ENCODE peak calls at places on chromosome 16, in nine cellular contexts. U, L, J, B, X, I, D, F and Z are unnamed samples.

GRCh38 chr16:1923299-1924034 is 5.3 kb upstream of the HS3ST6 start:
- DNase-seq in U (no peak), L (peak; percentile 47), J (no peak), B (no peak), X (peak; percentile 73), I (no peak), D (no peak), F (peak; percentile 50), Z (peak; percentile 43)

GRCh38 chr16:69397821-69398521 is 12.2 kb upstream of the TERF2 start:
- DNase-seq in U (peak; percentile 31), L (peak; percentile 29), J (no peak), B (no peak), X (peak; percentile 49), I (peak; percentile 56), D (no peak), F (peak; percentile 87), Z (no peak)

GRCh38 chr16:66250686-66251405 is 115.6 kb upstream of the CDH5 start:
- DNase-seq in U (no peak), L (peak; percentile 25), J (no peak), B (no peak), X (peak; percentile 48), I (no peak), D (no peak), F (no peak), Z (no peak)

GRCh38 chr16:24852281-24852721 is 6.5 kb downstream of the SLC5A11 start:
- DNase-seq in U (no peak), L (no peak), J (no peak), B (no peak), X (no peak), I (no peak), D (no peak), F (no peak), Z (no peak)

GRCh38 chr16:53129281-53130192 is 74.7 kb downstream of the CHD9 start:
- DNase-seq in U (no peak), L (no peak), J (peak; percentile 48), B (peak; percentile 10), X (peak; percentile 39), I (no peak), D (no peak), F (peak; percentile 62), Z (no peak)

GRCh38 chr16:1981972-1982574 is 804 bp upstream of the NOXO1 start:
- DNase-seq in U (no peak), L (no peak), J (no peak), B (no peak), X (peak; percentile 82), I (no peak), D (no peak), F (peak; percentile 41), Z (no peak)

GRCh38 chr16:66443269-66443652 is 16.2 kb downstream of the BEAN1 start:
- DNase-seq in U (no peak), L (no peak), J (no peak), B (no peak), X (no peak), I (no peak), D (no peak), F (no peak), Z (no peak)

GRCh38 chr16:56946767-56947603 is 14.8 kb upstream of the CETP start:
- DNase-seq in U (peak; percentile 39), L (no peak), J (no peak), B (no peak), X (no peak), I (no peak), D (no peak), F (no peak), Z (no peak)

GRCh38 chr16:17411263-17411662 is 59.5 kb downstream of the XYLT1 start:
- DNase-seq in U (no peak), L (no peak), J (no peak), B (no peak), X (no peak), I (no peak), D (no peak), F (no peak), Z (no peak)

GRCh38 chr16:70578035-70578434 is 54.4 kb downstream of the SF3B3 start:
- DNase-seq in U (no peak), L (no peak), J (no peak), B (no peak), X (no peak), I (no peak), D (no peak), F (no peak), Z (no peak)

GRCh38 chr16:53893731-53894435 is 189.9 kb downstream of the FTO start:
- DNase-seq in U (no peak), L (no peak), J (peak; percentile 62), B (no peak), X (peak; percentile 29), I (no peak), D (no peak), F (no peak), Z (no peak)

GRCh38 chr16:74699666-74700065 is 996 bp downstream of the MLKL start:
- DNase-seq in U (peak; percentile 46), L (no peak), J (no peak), B (no peak), X (no peak), I (no peak), D (no peak), F (no peak), Z (no peak)

GRCh38 chr16:52799149-52799548 is 252.2 kb upstream of the TOX3 start:
- DNase-seq in U (no peak), L (no peak), J (no peak), B (no peak), X (no peak), I (no peak), D (no peak), F (no peak), Z (no peak)

GRCh38 chr16:89095401-89095974 is 1.8 kb downstream of the ACSF3 start:
- DNase-seq in U (peak; percentile 37), L (no peak), J (no peak), B (no peak), X (no peak), I (no peak), D (no peak), F (no peak), Z (no peak)

DNA sequence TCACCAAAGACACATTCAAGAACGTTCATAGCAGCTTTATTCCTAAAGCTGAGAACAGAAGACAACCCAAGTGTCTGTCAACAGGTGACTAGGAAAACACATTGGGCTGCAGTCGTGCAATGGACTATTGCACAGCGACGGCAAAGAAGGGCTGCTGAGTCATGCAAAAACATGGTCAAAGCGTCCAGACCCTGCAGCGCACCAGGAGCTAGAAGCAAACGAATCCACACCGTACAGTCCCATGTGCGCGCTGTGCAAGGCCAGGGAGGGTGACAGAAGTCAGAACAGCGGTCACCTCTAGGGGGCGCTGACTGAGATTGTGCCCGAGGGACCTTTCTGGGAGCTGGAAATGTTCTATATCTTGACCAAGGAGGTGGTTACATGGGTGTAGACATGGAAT is 266.4 kb downstream of the MAF start:
- DNase-seq in U (no peak), L (peak; percentile 18), J (no peak), B (no peak), X (peak; percentile 36), I (peak; percentile 18), D (no peak), F (peak; percentile 16), Z (no peak)
- TF ChIP-seq CTCF in U (peak; percentile 32), L (peak; percentile 56), J (no peak), B (peak; percentile 50), X (no peak), I (no peak), D (no peak), F (peak; percentile 63), Z (no peak)

GRCh38 chr16:10625595-10626357 is 45.4 kb upstream of the EMP2 start:
- DNase-seq in U (peak; percentile 41), L (no peak), J (no peak), B (no peak), X (no peak), I (no peak), D (no peak), F (peak; percentile 67), Z (no peak)

GRCh38 chr16:10624527-10624926 is 44.1 kb upstream of the EMP2 start:
- DNase-seq in U (no peak), L (no peak), J (no peak), B (no peak), X (no peak), I (no peak), D (no peak), F (no peak), Z (no peak)

GRCh38 chr16:10635367-10636021 is 55.1 kb upstream of the EMP2 start:
- DNase-seq in U (peak; percentile 46), L (no peak), J (no peak), B (no peak), X (no peak), I (no peak), D (no peak), F (no peak), Z (no peak)

DNA sequence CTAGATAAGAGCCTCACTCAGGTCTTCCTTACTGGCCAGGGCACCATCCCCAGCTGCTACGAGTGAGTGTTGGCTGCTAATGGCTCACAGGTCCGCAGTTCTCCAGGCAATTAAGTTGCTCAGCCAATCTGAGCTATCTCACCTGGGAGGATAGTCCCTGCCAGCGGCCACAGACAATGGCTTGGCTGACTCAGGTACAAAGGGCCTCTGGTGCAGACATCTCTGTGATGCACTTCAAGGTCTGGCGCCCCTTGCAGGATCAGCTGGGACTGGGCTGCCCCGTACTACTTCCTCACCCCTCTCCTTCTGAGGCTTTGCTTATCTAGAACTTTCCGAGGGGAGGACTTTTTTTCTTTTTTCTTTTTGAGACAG is 49.2 kb upstream of the EMP2 start:
- DNase-seq in U (no peak), L (no peak), J (no peak), B (no peak), X (peak; percentile 39), I (no peak), D (no peak), F (no peak), Z (no peak)
- TF ChIP-seq CTCF in U (no peak), L (no peak), J (no peak), B (no peak), X (no peak), I (no peak), D (no peak), F (peak; percentile 53), Z (no peak)

DNA sequence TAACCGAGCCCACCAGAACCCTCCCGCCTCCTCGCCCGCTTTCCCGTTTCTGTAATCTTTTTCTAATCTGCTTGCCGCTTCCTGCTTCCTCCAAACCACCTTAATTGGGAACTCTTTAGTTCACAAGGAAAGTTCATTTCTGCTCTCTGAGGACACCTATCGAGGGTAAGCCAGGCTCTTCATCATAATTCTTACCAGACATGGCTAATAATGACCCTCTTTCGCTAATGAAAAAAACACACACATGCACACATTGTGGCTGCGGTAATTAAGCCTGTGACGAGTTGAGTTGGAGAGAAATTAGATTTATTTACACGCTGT is 100.7 kb downstream of the ZNF423 start:
- DNase-seq in U (no peak), L (no peak), J (peak; percentile 3), B (no peak), X (peak; percentile 52), I (no peak), D (no peak), F (no peak), Z (peak; percentile 12)
- TF ChIP-seq CTCF in U (peak; percentile 10), L (peak; percentile 51), J (peak; percentile 49), B (peak; percentile 42), X (peak; percentile 13), I (no peak), D (peak; percentile 55), F (peak; percentile 28), Z (peak; percentile 73)

DNA sequence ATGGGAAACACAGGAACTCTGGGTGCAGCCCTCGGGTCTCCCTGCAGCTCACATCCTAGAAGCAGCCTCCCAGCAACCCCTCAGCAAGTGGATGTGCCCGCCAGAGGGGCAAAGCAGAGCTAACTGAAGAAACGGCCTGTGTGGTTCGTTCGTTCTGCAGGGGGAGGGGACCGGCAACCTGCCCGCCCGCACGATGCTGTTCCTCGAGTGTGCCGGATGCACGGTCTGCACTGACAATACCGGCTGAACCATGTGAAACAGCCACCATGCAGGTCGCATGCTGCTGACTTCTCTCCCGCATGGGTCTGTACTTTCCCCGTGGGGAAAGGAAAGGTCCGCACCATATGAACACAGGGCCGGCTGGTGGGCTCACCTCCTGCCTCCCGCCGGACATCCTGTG is 25.3 kb upstream of the C16orf95 start:
- DNase-seq in U (no peak), L (no peak), J (no peak), B (no peak), X (no peak), I (no peak), D (no peak), F (no peak), Z (no peak)
- TF ChIP-seq CTCF in U (no peak), L (no peak), J (no peak), B (no peak), X (no peak), I (no peak), D (no peak), F (no peak), Z (no peak)